ENCODE peak calls at places on chromosome 7, in five cellular contexts. I, S, E, R and X are unnamed samples.

GRCh38 chr7:69545175-69545574 is 53.1 kb upstream of the AUTS2 start:
- DNase-seq in I (no peak), S (no peak), E (no peak), R (no peak), X (no peak)

GRCh38 chr7:102432476-102433318 is 678 bp upstream of the ORAI2 start:
- DNase-seq in I (peak), S (no peak), E (no peak), R (no peak), X (peak)

GRCh38 chr7:22762866-22763265 is 35.9 kb downstream of the IL6 start:
- DNase-seq in I (no peak), S (no peak), E (no peak), R (no peak), X (no peak)

GRCh38 chr7:112982441-112983063 is 104.1 kb downstream of the GPR85 start:
- DNase-seq in I (no peak), S (no peak), E (no peak), R (no peak), X (no peak)

GRCh38 chr7:147245274-147245673 is 1128.7 kb downstream of the CNTNAP2 start:
- DNase-seq in I (peak), S (no peak), E (no peak), R (peak), X (no peak)

GRCh38 chr7:127251048-127251451 is 1.7 kb downstream of the GRM8 start:
- DNase-seq in I (peak), S (no peak), E (no peak), R (no peak), X (no peak)

GRCh38 chr7:101940830-101941229 is 123.4 kb downstream of the CUX1 start:
- DNase-seq in I (no peak), S (no peak), E (no peak), R (no peak), X (no peak)

GRCh38 chr7:24821045-24821853 is 64.0 kb upstream of the GSDME start:
- DNase-seq in I (peak), S (peak), E (peak), R (peak), X (peak)

GRCh38 chr7:107563761-107564552 is at the start of the genes COG5 and DUS4L:
- DNase-seq in I (peak), S (peak), E (peak), R (peak), X (peak)

GRCh38 chr7:102933763-102934162 is 21.0 kb downstream of the LRRC17 start:
- DNase-seq in I (no peak), S (peak), E (no peak), R (peak), X (no peak)

GRCh38 chr7:125670926-125671572 is 741.4 kb upstream of the POT1 start:
- DNase-seq in I (no peak), S (no peak), E (no peak), R (peak), X (no peak)

GRCh38 chr7:141754939-141755338 is 9.0 kb upstream of the TAS2R3 start:
- DNase-seq in I (peak), S (no peak), E (no peak), R (peak), X (no peak)

GRCh38 chr7:79868010-79868409 is 266.6 kb upstream of the GNAI1 start:
- DNase-seq in I (no peak), S (peak), E (no peak), R (peak), X (no peak)

GRCh38 chr7:81447351-81447952 is 322.4 kb downstream of the HGF start:
- DNase-seq in I (no peak), S (no peak), E (no peak), R (peak), X (no peak)

GRCh38 chr7:155513543-155514285 is 32.6 kb downstream of the CNPY1 start:
- DNase-seq in I (no peak), S (no peak), E (no peak), R (no peak), X (no peak)

GRCh38 chr7:147541261-147541660 is 1049.3 kb upstream of the C7orf33 start:
- DNase-seq in I (no peak), S (no peak), E (no peak), R (no peak), X (no peak)

GRCh38 chr7:107946881-107947280 is 55.9 kb downstream of the DLD start:
- DNase-seq in I (no peak), S (no peak), E (no peak), R (no peak), X (no peak)

GRCh38 chr7:83640240-83640639 is 8.7 kb downstream of the SEMA3E start:
- DNase-seq in I (no peak), S (no peak), E (no peak), R (no peak), X (no peak)

GRCh38 chr7:108570146-108570755 is 577 bp downstream of the DNAJB9 start:
- DNase-seq in I (peak), S (peak), E (peak), R (peak), X (peak)

GRCh38 chr7:148327379-148327778 is 263.2 kb upstream of the C7orf33 start:
- DNase-seq in I (no peak), S (no peak), E (no peak), R (no peak), X (no peak)

GRCh38 chr7:416761-417624 is 102.7 kb downstream of the PDGFA start:
- DNase-seq in I (no peak), S (no peak), E (no peak), R (no peak), X (no peak)